ENCODE peak calls at places on chromosomes 13 and 19, in six cellular contexts. O, N, X, E, L and J are unnamed samples.

GRCh38 chr19:16285769-16286564 is 38.7 kb upstream of the KLF2 start:
- DNase-seq in O (no peak), X (no peak), N (no peak), L (peak; percentile 37), E (no peak), J (no peak)

GRCh38 chr13:109719962-109720646 is 66.3 kb downstream of the IRS2 start:
- DNase-seq in L (no peak), N (no peak), E (no peak), O (no peak), X (no peak), J (no peak)

GRCh38 chr13:30927595-30927994 is 4.9 kb upstream of the TEX26 start:
- DNase-seq in O (no peak), N (peak; percentile 32), L (peak; percentile 18), X (no peak), E (no peak), J (no peak)

GRCh38 chr13:38830442-38831045 is 143.7 kb downstream of the FREM2 start:
- DNase-seq in O (no peak), E (no peak), N (no peak), X (no peak), L (no peak), J (no peak)

GRCh38 chr19:12721656-12722565 is 1.8 kb downstream of the TNPO2 start:
- DNase-seq in N (peak; percentile 64), L (peak; percentile 85), E (peak; percentile 64), X (peak; percentile 69), O (peak; percentile 51), J (peak; percentile 82)

GRCh38 chr13:113095146-113096051 is 10.2 kb upstream of the F7 start:
- DNase-seq in O (no peak), L (no peak), E (no peak), N (no peak), X (no peak), J (no peak)

GRCh38 chr19:7705387-7706187 is 3.7 kb upstream of the FCER2 start:
- DNase-seq in L (no peak), N (no peak), E (peak; percentile 71), O (no peak), X (peak; percentile 44), J (no peak)

GRCh38 chr13:26468203-26468602 is 89.3 kb upstream of the WASF3 start:
- DNase-seq in O (no peak), E (no peak), X (no peak), L (no peak), N (no peak), J (no peak)

GRCh38 chr13:31020996-31021395 is 88.5 kb downstream of the TEX26 start:
- DNase-seq in N (no peak), E (no peak), X (no peak), O (no peak), L (peak; percentile 38), J (no peak)

GRCh38 chr19:8304841-8305621 is 3.1 kb downstream of the CD320 start:
- DNase-seq in L (no peak), X (peak; percentile 26), N (no peak), E (peak; percentile 58), O (no peak), J (no peak)

GRCh38 chr19:46190489-46190888 is 39.1 kb upstream of the IGFL1 start:
- DNase-seq in N (no peak), E (no peak), O (no peak), X (no peak), L (no peak), J (no peak)

GRCh38 chr19:13226983-13227382 is 76.8 kb downstream of the IER2 start:
- DNase-seq in N (no peak), O (no peak), E (no peak), L (no peak), X (no peak), J (no peak)

GRCh38 chr13:52036037-52036436 is 11.5 kb downstream of the UTP14C start:
- DNase-seq in L (no peak), E (no peak), X (no peak), O (no peak), N (no peak), J (no peak)

GRCh38 chr13:96575423-96576320 is 418.6 kb downstream of the OXGR1 start:
- DNase-seq in N (peak; percentile 59), O (no peak), L (no peak), E (no peak), X (no peak), J (peak; percentile 63)

GRCh38 chr19:45632468-45633196 is 6.6 kb downstream of the EML2 start:
- DNase-seq in E (peak; percentile 71), O (peak; percentile 82), N (peak; percentile 84), L (peak; percentile 93), X (peak; percentile 79), J (peak; percentile 91)

GRCh38 chr19:2058570-2059421 is 7.8 kb upstream of the MKNK2 start:
- DNase-seq in X (no peak), O (no peak), L (no peak), N (no peak), E (no peak), J (no peak)

GRCh38 chr19:8654591-8655339 is 24.3 kb downstream of the NFILZ start:
- DNase-seq in E (peak; percentile 71), L (peak; percentile 16), O (peak; percentile 65), X (peak; percentile 47), N (peak; percentile 36), J (peak; percentile 49)

GRCh38 chr19:55228015-55228391 is 560 bp downstream of the TMEM86B start:
- DNase-seq in E (no peak), L (no peak), X (no peak), O (no peak), N (no peak), J (no peak)

GRCh38 chr13:111474136-111475002 is 153.9 kb downstream of the TEX29 start:
- DNase-seq in N (peak; percentile 48), E (peak; percentile 13), X (no peak), L (peak; percentile 19), O (peak; percentile 55), J (peak; percentile 55)

GRCh38 chr13:111177081-111177711 is 62.1 kb downstream of the ARHGEF7 start:
- DNase-seq in X (peak; percentile 46), E (no peak), N (peak; percentile 28), O (no peak), L (peak; percentile 86), J (peak; percentile 90)

GRCh38 chr19:36100476-36100875 is 10.5 kb upstream of the OVOL3 start:
- DNase-seq in N (no peak), L (no peak), O (no peak), X (no peak), E (no peak), J (no peak)

GRCh38 chr19:44891016-44891882 is at the start of gene TOMM40:
- DNase-seq in N (no peak), E (peak; percentile 33), O (no peak), L (peak; percentile 99), X (peak; percentile 100), J (peak; percentile 100)

GRCh38 chr19:33514885-33515485 is 6.6 kb downstream of the PEPD start:
- DNase-seq in X (no peak), O (peak; percentile 43), L (peak; percentile 27), E (no peak), N (no peak), J (no peak)

GRCh38 chr13:28489536-28489935 is 5.4 kb downstream of the FLT1 start:
- DNase-seq in O (no peak), X (no peak), E (no peak), L (no peak), N (no peak), J (peak; percentile 54)

GRCh38 chr19:45505996-45506245 is 1.4 kb upstream of the VASP start:
- DNase-seq in O (no peak), X (no peak), L (no peak), N (no peak), E (no peak), J (no peak)

GRCh38 chr19:6740589-6741348 is 1.3 kb downstream of the TRIP10 start:
- DNase-seq in X (peak; percentile 45), E (peak; percentile 64), N (peak; percentile 19), L (peak; percentile 35), O (peak; percentile 55), J (no peak)

GRCh38 chr13:95403349-95404140 is 102.3 kb upstream of the ABCC4 start:
- DNase-seq in N (no peak), O (peak; percentile 13), X (no peak), L (peak; percentile 6), E (no peak), J (no peak)
- H3K4me3 ChIP-seq in N (peak overlapping the region; percentile 23), O (peak overlapping the region; percentile 63), X (peak overlapping the region; percentile 27), L (peak overlapping the region; percentile 44), E (no peak overlapping the region), J (peak overlapping the region; percentile 48)

GRCh38 chr19:51807925-51808324 is 13.0 kb downstream of the FPR3 start:
- DNase-seq in X (no peak), O (peak; percentile 56), E (no peak), L (no peak), N (no peak), J (no peak)

GRCh38 chr19:51808333-51808986 is 13.5 kb downstream of the FPR3 start:
- DNase-seq in N (peak; percentile 69), O (peak; percentile 92), L (no peak), X (no peak), E (no peak), J (peak; percentile 90)

GRCh38 chr19:51811344-51811743 is 16.4 kb downstream of the FPR3 start:
- DNase-seq in L (no peak), N (no peak), O (no peak), E (no peak), X (no peak), J (no peak)

GRCh38 chr19:51809787-51810186 is 14.8 kb downstream of the FPR3 start:
- DNase-seq in E (no peak), L (no peak), O (peak; percentile 51), X (no peak), N (no peak), J (peak; percentile 70)

DNA sequence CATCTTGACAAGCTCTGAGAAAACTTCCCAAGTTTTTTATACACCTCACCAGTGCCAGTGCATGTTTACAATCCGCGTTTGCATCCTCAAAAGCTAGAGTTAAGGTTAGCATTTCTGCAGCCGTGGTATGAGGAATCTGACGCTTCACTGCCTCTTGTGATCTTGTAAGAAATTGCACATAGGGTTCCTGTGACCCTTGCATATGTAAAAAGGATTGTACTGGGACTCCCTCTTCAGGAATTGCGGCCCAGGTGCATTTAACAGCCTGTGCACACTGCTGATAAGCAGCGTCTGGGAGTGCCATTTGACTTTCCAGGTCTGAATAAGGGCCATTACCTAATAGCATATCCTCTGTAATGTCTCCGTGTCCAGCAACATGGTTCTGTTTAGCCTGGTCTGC is 15.3 kb downstream of the FPR3 start:
- DNase-seq in N (peak; percentile 10), E (no peak), O (peak; percentile 71), X (no peak), L (no peak), J (peak; percentile 21)
- TF ChIP-seq CTCF in N (no peak), E (no peak), O (peak; percentile 61), X (no peak), L (no peak), J (no peak)

GRCh38 chr13:40379794-40380608 is 286.4 kb downstream of the FOXO1 start:
- DNase-seq in L (no peak), N (no peak), E (no peak), O (no peak), X (no peak), J (no peak)
- H3K4me3 ChIP-seq in L (no peak overlapping the region), N (no peak overlapping the region), E (no peak overlapping the region), O (no peak overlapping the region), X (no peak overlapping the region), J (no peak overlapping the region)

GRCh38 chr13:77563110-77563509 is 27.6 kb downstream of the SCEL start:
- DNase-seq in E (no peak), O (peak; percentile 54), N (peak; percentile 40), L (peak; percentile 41), X (no peak), J (peak; percentile 58)
- TF ChIP-seq CTCF in E (no peak), O (no peak), N (no peak), L (no peak), X (no peak), J (no peak)

GRCh38 chr13:20823071-20823470 is 49.3 kb upstream of the EEF1AKMT1 start:
- DNase-seq in N (no peak), O (no peak), X (no peak), L (no peak), E (no peak), J (no peak)
- H3K4me3 ChIP-seq in N (no peak overlapping the region), O (no peak overlapping the region), X (no peak overlapping the region), L (no peak overlapping the region), E (no peak overlapping the region), J (no peak overlapping the region)

GRCh38 chr19:50255115-50255514 is 51.7 kb downstream of the MYH14 start:
- DNase-seq in E (peak; percentile 26), O (peak; percentile 15), X (no peak), N (no peak), L (no peak), J (no peak)
- TF ChIP-seq CTCF in E (peak; percentile 70), O (peak; percentile 57), X (no peak), N (peak; percentile 18), L (no peak), J (no peak)